ENCODE peak calls at places on chromosomes 2 and 18, in nine cellular contexts. K is astrocyte of the cerebellum; S is Karpas-422; O is HCT116; F is body of pancreas; A is activated CD4-positive, CD25-positive, alpha-beta regulatory T cell; Y is suprapubic skin; V is activated CD4-positive, alpha-beta T cell treated with anti-CD3 and anti-CD28 coated beads, Interleukin-2, amount 10 ng/mL, durations not matched to agents 7 days and 5 days; X is stimulated activated CD4-positive, alpha-beta T cell treated with anti-CD3 and anti-CD28 coated beads, Interleukin-2, amount 100 ng/mL, for 48 hours. G is an unnamed sample.

GRCh38 chr2:139721454-139721995 is 941.3 kb upstream of the NXPH2 start:
- DNase-seq in K (no peak), S (no peak), O (no peak), F (no peak), A (no peak), Y (no peak), V (no peak), X (no peak), G (no peak)

GRCh38 chr18:58803978-58804377 is 60.7 kb upstream of the ZNF532 start:
- DNase-seq in K (no peak), S (no peak), O (no peak), F (no peak), A (no peak), Y (no peak), V (no peak), X (no peak), G (no peak)

GRCh38 chr18:6294119-6294784 is 120.5 kb downstream of the L3MBTL4 start:
- DNase-seq in K (peak), S (no peak), O (no peak), F (no peak), A (no peak), Y (no peak), V (no peak), X (no peak), G (no peak)

GRCh38 chr18:49021433-49022129 is 70.8 kb upstream of the SMAD7 start:
- DNase-seq in K (no peak), S (peak), O (peak), F (peak), A (no peak), Y (peak), V (peak), X (peak), G (peak)

GRCh38 chr2:105873281-105873680 is 128.6 kb downstream of the NCK2 start:
- DNase-seq in K (no peak), S (no peak), O (no peak), F (no peak), A (no peak), Y (no peak), V (no peak), X (no peak), G (no peak)

GRCh38 chr2:181005809-181006208 is 25.4 kb downstream of the UBE2E3 start:
- DNase-seq in K (no peak), S (no peak), O (no peak), F (no peak), A (no peak), Y (no peak), V (no peak), X (no peak), G (no peak)

GRCh38 chr2:223005496-223005895 is 46.5 kb upstream of the KCNE4 start:
- DNase-seq in K (no peak), S (no peak), O (no peak), F (no peak), A (no peak), Y (no peak), V (no peak), X (no peak), G (no peak)

GRCh38 chr18:43049021-43049420 is 66.5 kb downstream of the RIT2 start:
- DNase-seq in K (peak), S (no peak), O (no peak), F (no peak), A (no peak), Y (no peak), V (no peak), X (no peak), G (no peak)

GRCh38 chr18:13221821-13222220 is 3.3 kb downstream of the LDLRAD4 start:
- DNase-seq in K (peak), S (no peak), O (no peak), F (peak), A (no peak), Y (no peak), V (no peak), X (no peak), G (no peak)

GRCh38 chr18:43563780-43564179 is 286.5 kb upstream of the SYT4 start:
- DNase-seq in K (peak), S (peak), O (no peak), F (peak), A (no peak), Y (no peak), V (no peak), X (no peak), G (no peak)

GRCh38 chr2:676647-677055 is 555 bp downstream of the TMEM18 start:
- DNase-seq in K (peak), S (peak), O (peak), F (peak), A (peak), Y (peak), V (peak), X (peak), G (peak)

GRCh38 chr2:60540054-60540453 is 13.4 kb downstream of the BCL11A start:
- DNase-seq in K (no peak), S (peak), O (no peak), F (peak), A (no peak), Y (no peak), V (no peak), X (no peak), G (no peak)

GRCh38 chr2:27707462-27708256 is 44.0 kb downstream of the SLC4A1AP start:
- DNase-seq in K (no peak), S (no peak), O (no peak), F (no peak), A (no peak), Y (no peak), V (no peak), X (no peak), G (no peak)

G was measured in activated CD4-positive, alpha-beta memory T cell treated with anti-CD3 and anti-CD28 coated beads, Interleukin-2, amount 10 ng/mL, durations not matched to agents 7 days and 5 days.